ENCODE peak calls at places on chromosomes 11 and 22, in four cellular contexts. One of them, this sample, is unnamed. For H3K36me3, the result is how much of the 10 kb centered on the place peaks cover.

GRCh38 chr11:69429716-69430491 is 51.6 kb upstream of the LINC01488 start:
- DNase-seq in endodermal cell: no peak
- DNase-seq in left ventricle myocardium inferior: no peak
- DNase-seq in CD8-positive, alpha-beta T cell: no peak
- DNase-seq in this sample: no peak

GRCh38 chr11:72038491-72038890 is 39.8 kb downstream of the IL18BP start:
- DNase-seq in endodermal cell: no peak
- DNase-seq in left ventricle myocardium inferior: peak
- DNase-seq in CD8-positive, alpha-beta T cell: no peak
- DNase-seq in this sample: no peak

GRCh38 chr11:130547761-130548490 is 99.5 kb downstream of the ADAMTS15 start:
- DNase-seq in endodermal cell: no peak
- DNase-seq in left ventricle myocardium inferior: no peak
- DNase-seq in CD8-positive, alpha-beta T cell: no peak
- DNase-seq in this sample: no peak

GRCh38 chr11:129639300-129639699 is 176.3 kb upstream of the TMEM45B start:
- DNase-seq in endodermal cell: no peak
- DNase-seq in left ventricle myocardium inferior: no peak
- DNase-seq in CD8-positive, alpha-beta T cell: no peak
- DNase-seq in this sample: no peak

GRCh38 chr11:112290462-112290894 is 29.8 kb upstream of the PLET1 start:
- DNase-seq in endodermal cell: no peak
- DNase-seq in left ventricle myocardium inferior: no peak
- DNase-seq in CD8-positive, alpha-beta T cell: no peak
- DNase-seq in this sample: no peak

GRCh38 chr11:80596291-80596810 is 1155.5 kb upstream of the TENM4 start:
- DNase-seq in endodermal cell: no peak
- DNase-seq in left ventricle myocardium inferior: no peak
- DNase-seq in CD8-positive, alpha-beta T cell: no peak
- DNase-seq in this sample: no peak

GRCh38 chr22:38414009-38414395 is 41.0 kb downstream of the KCNJ4 start:
- DNase-seq in endodermal cell: peak
- DNase-seq in left ventricle myocardium inferior: no peak
- DNase-seq in CD8-positive, alpha-beta T cell: no peak
- DNase-seq in this sample: no peak

GRCh38 chr11:70619591-70619990 is 221.3 kb downstream of the CTTN start:
- DNase-seq in endodermal cell: no peak
- DNase-seq in left ventricle myocardium inferior: no peak
- DNase-seq in CD8-positive, alpha-beta T cell: no peak
- DNase-seq in this sample: no peak

GRCh38 chr11:64744544-64745218 is 739 bp upstream of the RASGRP2 start:
- DNase-seq in endodermal cell: no peak
- DNase-seq in left ventricle myocardium inferior: no peak
- DNase-seq in CD8-positive, alpha-beta T cell: no peak
- DNase-seq in this sample: peak

GRCh38 chr11:81870066-81870412 is 863.6 kb downstream of the FAM181B start:
- DNase-seq in endodermal cell: no peak
- DNase-seq in left ventricle myocardium inferior: no peak
- DNase-seq in CD8-positive, alpha-beta T cell: no peak
- DNase-seq in this sample: no peak

GRCh38 chr11:35735903-35736302 is 73.3 kb downstream of the TRIM44 start:
- DNase-seq in endodermal cell: no peak
- DNase-seq in left ventricle myocardium inferior: no peak
- DNase-seq in CD8-positive, alpha-beta T cell: no peak
- DNase-seq in this sample: no peak

GRCh38 chr11:134536677-134537076 is 124.6 kb upstream of the B3GAT1 start:
- DNase-seq in endodermal cell: peak
- DNase-seq in left ventricle myocardium inferior: no peak
- DNase-seq in CD8-positive, alpha-beta T cell: no peak
- DNase-seq in this sample: no peak

GRCh38 chr11:111631666-111632039 is 29.4 kb downstream of the SIK2 start:
- DNase-seq in endodermal cell: no peak
- DNase-seq in left ventricle myocardium inferior: no peak
- DNase-seq in CD8-positive, alpha-beta T cell: no peak
- DNase-seq in this sample: no peak

GRCh38 chr11:62024975-62025374 is 57.5 kb upstream of the FTH1 start:
- DNase-seq in endodermal cell: no peak
- DNase-seq in left ventricle myocardium inferior: no peak
- DNase-seq in CD8-positive, alpha-beta T cell: no peak
- DNase-seq in this sample: no peak

GRCh38 chr11:3022982-3023381 is 30.9 kb upstream of the NAP1L4 start:
- DNase-seq in endodermal cell: no peak
- DNase-seq in left ventricle myocardium inferior: no peak
- DNase-seq in CD8-positive, alpha-beta T cell: no peak
- DNase-seq in this sample: no peak

GRCh38 chr11:71418643-71419042 is 29.6 kb downstream of the DHCR7 start:
- DNase-seq in endodermal cell: no peak
- DNase-seq in left ventricle myocardium inferior: no peak
- DNase-seq in CD8-positive, alpha-beta T cell: no peak
- DNase-seq in this sample: no peak

GRCh38 chr22:23031795-23032194 is 38.5 kb upstream of the GNAZ start:
- DNase-seq in endodermal cell: no peak
- DNase-seq in left ventricle myocardium inferior: no peak
- DNase-seq in CD8-positive, alpha-beta T cell: no peak
- DNase-seq in this sample: no peak

GRCh38 chr11:21260101-21260500 is 590.7 kb downstream of the NELL1 start:
- DNase-seq in endodermal cell: no peak
- DNase-seq in left ventricle myocardium inferior: no peak
- DNase-seq in CD8-positive, alpha-beta T cell: no peak
- DNase-seq in this sample: no peak

GRCh38 chr11:113177596-113178115 is 136.7 kb upstream of the TTC12 start:
- DNase-seq in endodermal cell: no peak
- DNase-seq in left ventricle myocardium inferior: no peak
- DNase-seq in CD8-positive, alpha-beta T cell: no peak
- DNase-seq in this sample: no peak

GRCh38 chr22:30626413-30626812 is 9.2 kb upstream of the SLC35E4 start:
- DNase-seq in endodermal cell: no peak
- DNase-seq in left ventricle myocardium inferior: no peak
- DNase-seq in CD8-positive, alpha-beta T cell: no peak
- DNase-seq in this sample: no peak

GRCh38 chr22:48921411-48921903 is 906.2 kb downstream of the BRD1 start:
- DNase-seq in endodermal cell: no peak
- DNase-seq in left ventricle myocardium inferior: no peak
- DNase-seq in CD8-positive, alpha-beta T cell: no peak
- DNase-seq in this sample: no peak

GRCh38 chr11:71383461-71383860 is 64.7 kb downstream of the DHCR7 start:
- DNase-seq in endodermal cell: no peak
- DNase-seq in left ventricle myocardium inferior: no peak
- DNase-seq in CD8-positive, alpha-beta T cell: no peak
- DNase-seq in this sample: no peak

GRCh38 chr11:2258501-2259465 is 11.6 kb downstream of the ASCL2 start:
- DNase-seq in endodermal cell: peak
- DNase-seq in left ventricle myocardium inferior: no peak
- DNase-seq in CD8-positive, alpha-beta T cell: no peak
- DNase-seq in this sample: no peak

GRCh38 chr11:117121176-117121575 is 22.9 kb upstream of the PAFAH1B2 start:
- DNase-seq in endodermal cell: no peak
- DNase-seq in left ventricle myocardium inferior: no peak
- DNase-seq in CD8-positive, alpha-beta T cell: no peak
- DNase-seq in this sample: no peak

GRCh38 chr22:19756288-19757128 is 4.1 kb upstream of the TBX1 start:
- DNase-seq in endodermal cell: peak
- DNase-seq in left ventricle myocardium inferior: no peak
- DNase-seq in CD8-positive, alpha-beta T cell: peak
- DNase-seq in this sample: peak

DNA sequence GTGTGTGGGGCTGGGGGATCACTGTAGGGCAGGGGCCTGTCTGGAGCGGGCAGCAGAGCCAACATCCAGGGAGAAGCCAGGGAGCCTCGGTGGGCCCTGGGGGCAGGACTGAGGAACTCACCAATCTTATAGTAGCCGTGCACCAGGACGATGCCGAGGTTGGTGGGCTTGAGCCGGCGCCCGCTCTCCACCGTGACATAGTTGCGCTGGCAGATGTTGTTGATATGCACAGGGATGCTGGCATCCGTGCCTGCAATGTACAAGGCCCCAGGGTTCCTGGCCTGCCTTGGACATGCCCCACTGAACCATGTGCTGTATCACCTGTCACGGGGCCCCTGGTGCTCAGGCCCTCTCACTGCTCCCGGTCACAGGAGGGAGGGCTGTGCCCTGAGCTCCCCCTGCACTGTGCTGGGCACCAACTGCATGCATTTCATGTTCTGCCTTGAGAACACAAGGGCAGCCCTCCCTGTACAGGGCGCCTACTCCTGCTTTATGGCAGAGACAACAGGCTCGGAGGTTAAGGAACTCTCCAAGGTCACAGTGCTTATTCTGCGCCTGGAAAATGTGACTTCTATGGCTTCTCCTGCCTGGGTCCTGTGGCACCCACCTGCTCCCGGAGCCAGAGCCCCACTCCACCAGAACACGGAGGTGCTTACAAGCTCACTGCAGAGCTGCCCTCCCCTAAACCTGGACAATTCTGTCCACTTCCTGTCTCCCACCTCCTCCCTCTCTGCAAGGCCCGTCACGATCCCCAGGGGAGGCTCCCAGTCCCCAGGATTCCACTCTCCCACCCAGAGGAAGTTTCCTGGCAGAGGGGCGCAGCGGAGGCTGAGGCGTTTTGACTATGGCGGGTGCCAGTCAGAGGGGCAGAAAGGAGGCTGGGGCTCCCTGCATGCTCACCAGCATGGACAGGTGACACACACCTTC is 7.8 kb upstream of the PPM1F start:
- DNase-seq in endodermal cell: peak
- DNase-seq in left ventricle myocardium inferior: no peak
- DNase-seq in CD8-positive, alpha-beta T cell: no peak
- DNase-seq in this sample: no peak
- H3K36me3 ChIP-seq in endodermal cell: half or more
- H3K36me3 ChIP-seq in left ventricle myocardium inferior: half or more
- H3K36me3 ChIP-seq in CD8-positive, alpha-beta T cell: under half
- H3K36me3 ChIP-seq in this sample: under half

GRCh38 chr22:24068377-24068680 is 57.2 kb downstream of the CABIN1 start:
- DNase-seq in endodermal cell: peak
- DNase-seq in left ventricle myocardium inferior: no peak
- DNase-seq in CD8-positive, alpha-beta T cell: no peak
- DNase-seq in this sample: no peak

GRCh38 chr22:24066260-24066659 is 55.2 kb downstream of the CABIN1 start:
- DNase-seq in endodermal cell: no peak
- DNase-seq in left ventricle myocardium inferior: peak
- DNase-seq in CD8-positive, alpha-beta T cell: no peak
- DNase-seq in this sample: no peak

GRCh38 chr22:24068717-24069116 is 57.6 kb downstream of the CABIN1 start:
- DNase-seq in endodermal cell: no peak
- DNase-seq in left ventricle myocardium inferior: no peak
- DNase-seq in CD8-positive, alpha-beta T cell: no peak
- DNase-seq in this sample: no peak

GRCh38 chr22:24066872-24067271 is 55.8 kb downstream of the CABIN1 start:
- DNase-seq in endodermal cell: no peak
- DNase-seq in left ventricle myocardium inferior: no peak
- DNase-seq in CD8-positive, alpha-beta T cell: no peak
- DNase-seq in this sample: no peak

DNA sequence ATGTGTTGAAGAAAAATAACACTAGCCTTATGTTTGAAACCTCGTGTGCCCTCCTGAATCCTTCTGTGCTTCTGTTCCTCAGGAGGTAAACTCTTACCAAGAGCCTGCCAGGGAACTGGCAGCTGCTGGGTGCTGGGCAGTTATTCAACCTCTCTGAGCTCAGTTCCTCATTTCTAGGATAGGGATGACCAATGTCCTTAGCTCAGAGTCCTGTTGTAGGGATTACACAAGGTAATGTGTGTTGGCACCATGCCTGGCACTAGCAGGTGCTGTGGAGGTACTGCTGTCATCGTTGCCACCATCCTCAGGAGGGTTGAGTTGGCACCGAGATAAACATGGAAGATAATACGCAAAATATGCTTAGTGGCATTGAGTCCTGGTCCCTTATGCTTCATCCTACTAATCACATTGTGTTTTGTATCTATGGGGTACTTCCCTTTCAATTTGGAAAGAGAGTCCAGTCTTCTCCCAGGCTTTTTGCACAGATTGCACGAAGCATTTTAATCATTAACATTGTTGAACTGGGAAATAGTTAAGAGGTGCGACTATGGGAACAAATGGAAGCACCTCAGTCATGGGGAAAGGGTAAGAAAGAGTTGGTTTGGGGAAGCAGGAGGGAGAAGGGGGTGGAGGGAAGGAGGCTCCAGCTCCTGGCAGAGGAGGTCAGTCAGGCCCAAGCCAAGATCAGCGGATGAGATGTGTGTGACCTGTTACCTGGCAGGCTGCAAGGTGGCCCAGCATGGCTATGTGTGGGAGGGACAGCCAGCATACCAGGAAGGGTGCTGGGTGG is 56.7 kb downstream of the CABIN1 start:
- DNase-seq in endodermal cell: no peak
- DNase-seq in left ventricle myocardium inferior: no peak
- DNase-seq in CD8-positive, alpha-beta T cell: no peak
- DNase-seq in this sample: no peak
- H3K36me3 ChIP-seq in endodermal cell: half or more
- H3K36me3 ChIP-seq in left ventricle myocardium inferior: half or more
- H3K36me3 ChIP-seq in CD8-positive, alpha-beta T cell: half or more
- H3K36me3 ChIP-seq in this sample: half or more

GRCh38 chr11:121583825-121584224 is 131.1 kb upstream of the SORL1-AS1 start:
- DNase-seq in endodermal cell: no peak
- DNase-seq in left ventricle myocardium inferior: no peak
- DNase-seq in CD8-positive, alpha-beta T cell: no peak
- DNase-seq in this sample: no peak
- H3K36me3 ChIP-seq in endodermal cell: under half
- H3K36me3 ChIP-seq in left ventricle myocardium inferior: under half
- H3K36me3 ChIP-seq in CD8-positive, alpha-beta T cell: half or more
- H3K36me3 ChIP-seq in this sample: under half

DNA sequence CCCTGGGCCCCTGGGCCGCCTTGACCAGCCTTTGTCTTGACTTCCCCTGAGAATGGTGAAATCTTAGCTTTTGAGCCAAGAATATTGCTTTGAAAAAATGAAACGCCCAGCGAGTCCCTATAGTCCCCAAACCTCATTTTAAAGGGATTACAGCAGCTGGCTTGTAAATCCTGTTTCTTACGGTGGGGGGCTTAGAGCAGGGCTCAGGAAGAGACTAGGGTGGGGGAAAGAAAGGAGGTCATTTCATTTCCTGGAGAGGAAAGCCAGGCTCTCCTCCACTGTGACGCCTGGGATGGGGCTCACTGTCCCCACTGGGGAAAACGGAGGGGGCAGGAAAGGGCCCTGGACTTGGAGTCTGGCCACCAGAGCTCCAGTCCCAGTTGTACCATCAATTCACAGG is 72.2 kb upstream of the ALX4 start:
- DNase-seq in endodermal cell: no peak
- DNase-seq in left ventricle myocardium inferior: no peak
- DNase-seq in CD8-positive, alpha-beta T cell: no peak
- DNase-seq in this sample: no peak
- H3K36me3 ChIP-seq in endodermal cell: under half
- H3K36me3 ChIP-seq in left ventricle myocardium inferior: under half
- H3K36me3 ChIP-seq in CD8-positive, alpha-beta T cell: under half
- H3K36me3 ChIP-seq in this sample: under half